ENCODE peak calls at places on chromosome 3, in four cellular contexts. One of them, this sample, is unnamed.

GRCh38 chr3:167978071-167978470 is 117.7 kb downstream of the GOLIM4 start:
- DNase-seq in heart right ventricle: no peak
- DNase-seq in GM13977: no peak
- DNase-seq in HTR-8/SVneo: no peak
- DNase-seq in this sample: no peak

GRCh38 chr3:98726084-98726483 is 37.1 kb upstream of the ST3GAL6 start:
- DNase-seq in heart right ventricle: no peak
- DNase-seq in GM13977: no peak
- DNase-seq in HTR-8/SVneo: no peak
- DNase-seq in this sample: no peak

GRCh38 chr3:42934111-42934510 is 28.2 kb downstream of the ZNF662 start:
- DNase-seq in heart right ventricle: no peak
- DNase-seq in GM13977: no peak
- DNase-seq in HTR-8/SVneo: no peak
- DNase-seq in this sample: no peak

GRCh38 chr3:155356594-155357370 is 63.3 kb upstream of the STRIT1 start:
- DNase-seq in heart right ventricle: no peak
- DNase-seq in GM13977: no peak
- DNase-seq in HTR-8/SVneo: no peak
- DNase-seq in this sample: no peak

GRCh38 chr3:176431073-176431472 is 766.2 kb downstream of the TBL1XR1 start:
- DNase-seq in heart right ventricle: no peak
- DNase-seq in GM13977: no peak
- DNase-seq in HTR-8/SVneo: no peak
- DNase-seq in this sample: no peak

GRCh38 chr3:187763850-187764648 is 18.8 kb upstream of the BCL6 start:
- DNase-seq in heart right ventricle: no peak
- DNase-seq in GM13977: no peak
- DNase-seq in HTR-8/SVneo: no peak
- DNase-seq in this sample: no peak

GRCh38 chr3:17213102-17213501 is 328.3 kb downstream of the PLCL2 start:
- DNase-seq in heart right ventricle: no peak
- DNase-seq in GM13977: no peak
- DNase-seq in HTR-8/SVneo: no peak
- DNase-seq in this sample: no peak

GRCh38 chr3:115996420-115997108 is 373.3 kb downstream of the GAP43 start:
- DNase-seq in heart right ventricle: no peak
- DNase-seq in GM13977: no peak
- DNase-seq in HTR-8/SVneo: no peak
- DNase-seq in this sample: no peak

GRCh38 chr3:157872902-157873301 is 233.3 kb downstream of the SHOX2 start:
- DNase-seq in heart right ventricle: no peak
- DNase-seq in GM13977: no peak
- DNase-seq in HTR-8/SVneo: no peak
- DNase-seq in this sample: no peak

GRCh38 chr3:13301295-13301987 is 118.7 kb downstream of the NUP210 start:
- DNase-seq in heart right ventricle: no peak
- DNase-seq in GM13977: peak; percentile 65
- DNase-seq in HTR-8/SVneo: peak; percentile 86
- DNase-seq in this sample: no peak